ENCODE peak calls at places on chromosome 7, in five cellular contexts. K, W, N, M and P are unnamed samples.

GRCh38 chr7:122752583-122752982 is 49.9 kb upstream of the RNF148 start:
- DNase-seq in M (no peak), K (no peak), W (no peak), N (no peak), P (no peak)

GRCh38 chr7:35705932-35706461 is 11.1 kb upstream of the HERPUD2 start:
- DNase-seq in N (no peak), M (no peak), K (peak; percentile 41), W (no peak), P (no peak)

GRCh38 chr7:1922870-1923236 is 252.8 kb downstream of the ELFN1 start:
- DNase-seq in W (no peak), N (no peak), M (no peak), K (no peak), P (no peak)

GRCh38 chr7:1758417-1758858 is 88.4 kb downstream of the ELFN1 start:
- DNase-seq in M (peak; percentile 41), N (no peak), W (peak; percentile 56), K (peak; percentile 72), P (no peak)

GRCh38 chr7:132430041-132430440 is 146.2 kb downstream of the PLXNA4 start:
- DNase-seq in M (no peak), N (no peak), W (no peak), K (no peak), P (no peak)

GRCh38 chr7:157707983-157708720 is 371.3 kb downstream of the DNAJB6 start:
- DNase-seq in K (no peak), W (no peak), M (no peak), N (no peak), P (no peak)

GRCh38 chr7:47804767-47805545 is 143.3 kb downstream of the PKD1L1 start:
- DNase-seq in W (no peak), N (no peak), M (no peak), K (peak; percentile 39), P (no peak)

GRCh38 chr7:55538538-55538937 is 33.8 kb downstream of the VOPP1 start:
- DNase-seq in W (no peak), K (peak; percentile 68), M (no peak), N (no peak), P (no peak)

GRCh38 chr7:150855476-150856302 is 3.4 kb downstream of the AOC1 start:
- DNase-seq in W (no peak), M (no peak), N (no peak), K (no peak), P (no peak)

GRCh38 chr7:140888087-140888486 is 36.6 kb downstream of the BRAF start:
- DNase-seq in K (no peak), W (no peak), N (no peak), M (no peak), P (no peak)

GRCh38 chr7:82736633-82737032 is 293.1 kb upstream of the CACNA2D1 start:
- DNase-seq in M (no peak), W (no peak), N (no peak), K (no peak), P (no peak)